ENCODE peak calls at places on chromosomes 1 and 21, in five cellular contexts. M is HepG2, W is K562, G is SK-N-SH, T is GM12878. L is an unnamed sample.

GRCh38 chr1:77430966-77431735 is 149.3 kb downstream of the AK5 start:
- DNase-seq in M (no peak), W (no peak), G (no peak), T (no peak), L (peak; percentile 13)

GRCh38 chr1:161305872-161306519 is 3.8 kb downstream of the MPZ start:
- DNase-seq in M (peak; percentile 47), W (peak; percentile 96), G (peak; percentile 91), T (peak; percentile 65), L (peak; percentile 99)

GRCh38 chr1:18352640-18353245 is 128.0 kb upstream of the KLHDC7A start:
- DNase-seq in M (no peak), W (no peak), G (no peak), T (no peak), L (no peak)

GRCh38 chr1:1341549-1342021 is 7.6 kb downstream of the DVL1 start:
- DNase-seq in M (no peak), W (no peak), G (no peak), T (no peak), L (no peak)

GRCh38 chr1:223631367-223631977 is 34.0 kb downstream of the CAPN8 start:
- DNase-seq in M (no peak), W (no peak), G (no peak), T (no peak), L (no peak)

GRCh38 chr1:94741956-94742355 is 78.2 kb upstream of the SLC44A3 start:
- DNase-seq in M (no peak), W (no peak), G (no peak), T (no peak), L (no peak)

GRCh38 chr1:204155881-204156280 is 4.0 kb upstream of the ETNK2 start:
- DNase-seq in M (no peak), W (no peak), G (no peak), T (no peak), L (no peak)

GRCh38 chr1:15420853-15421465 is 11.3 kb downstream of the EFHD2 start:
- DNase-seq in M (peak; percentile 77), W (peak; percentile 47), G (no peak), T (no peak), L (no peak)

GRCh38 chr1:234967121-234967520 is 161.5 kb downstream of the TOMM20 start:
- DNase-seq in M (no peak), W (no peak), G (no peak), T (no peak), L (no peak)

GRCh38 chr1:163197022-163197421 is 5.7 kb downstream of the RGS5 start:
- DNase-seq in M (no peak), W (no peak), G (no peak), T (no peak), L (no peak)

GRCh38 chr1:25246600-25247023 is 642 bp downstream of the RSRP1 start:
- DNase-seq in M (no peak), W (peak; percentile 29), G (peak; percentile 28), T (no peak), L (no peak)

GRCh38 chr1:152941037-152941700 is 5.8 kb upstream of the SPRR5 start:
- DNase-seq in M (no peak), W (no peak), G (no peak), T (no peak), L (no peak)

GRCh38 chr1:168470821-168471473 is 72.8 kb downstream of the XCL2 start:
- DNase-seq in M (peak; percentile 56), W (peak; percentile 19), G (no peak), T (no peak), L (no peak)

GRCh38 chr1:157994704-157995540 is 1.5 kb downstream of the KIRREL1 start:
- DNase-seq in M (no peak), W (no peak), G (no peak), T (no peak), L (no peak)

DNA sequence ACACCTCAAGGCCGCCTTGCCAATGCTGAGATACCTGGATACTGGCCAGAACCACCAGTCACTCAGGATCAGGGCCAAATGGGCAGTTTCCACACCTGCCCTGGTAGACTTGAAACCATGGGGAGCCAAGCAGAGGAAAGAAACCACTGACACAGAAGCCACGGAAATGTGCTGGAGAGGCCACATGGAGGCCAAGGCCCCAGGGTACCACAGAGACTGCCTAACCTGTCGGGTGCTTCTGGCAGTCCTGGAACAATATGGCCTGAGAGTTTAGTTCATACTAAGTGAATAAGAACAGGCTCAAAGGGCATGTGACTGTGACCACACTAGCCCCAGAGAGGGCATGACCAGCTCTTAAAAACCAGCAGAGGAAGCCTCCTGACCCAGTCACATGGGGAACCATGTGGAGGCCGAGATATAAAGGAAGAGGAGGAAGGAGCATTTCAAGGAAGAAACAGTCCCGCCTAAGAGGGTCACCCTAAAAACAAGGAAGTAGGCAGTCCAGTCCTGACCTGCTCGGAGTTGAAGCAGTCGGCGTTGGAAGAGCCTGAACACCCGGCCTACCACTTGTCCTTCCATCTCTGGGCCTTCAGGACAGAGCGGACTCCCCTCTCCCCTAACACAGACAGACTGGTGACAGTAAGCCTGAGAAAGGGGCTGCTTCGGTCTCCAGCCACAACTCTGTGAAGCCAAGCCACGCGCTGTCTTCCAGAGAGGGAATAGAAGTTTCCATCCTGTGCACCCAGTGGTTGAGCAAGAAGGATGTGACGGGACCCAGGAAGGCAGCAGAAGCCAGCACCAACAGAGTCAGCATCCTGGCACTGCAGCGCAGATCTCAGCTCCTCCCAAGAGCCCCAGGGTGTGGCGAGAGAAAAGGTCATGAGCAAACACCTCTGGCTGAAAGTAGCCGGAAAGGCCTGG is at the start of gene DENND2D:
- DNase-seq in M (no peak), W (no peak), G (no peak), T (peak; percentile 92), L (peak; percentile 81)
- TF ChIP-seq GABPA in M (no peak), W (no peak), G (no peak), T (no peak), L (no peak)

GRCh38 chr1:226762988-226763740 is 24.1 kb upstream of the ITPKB start:
- DNase-seq in M (no peak), W (no peak), G (no peak), T (no peak), L (no peak)
- H3K4me3 ChIP-seq in M (no peak overlapping the region), W (no peak overlapping the region), G (no peak overlapping the region), T (no peak overlapping the region), L (no peak overlapping the region)

GRCh38 chr21:46635324-46636180 is at the start of gene PRMT2:
- DNase-seq in M (peak; percentile 93), W (peak; percentile 100), G (peak; percentile 100), T (peak; percentile 86), L (peak; percentile 97)
- TF ChIP-seq POLR2AphosphoS5 in M (peak; percentile 90), W (peak; percentile 94), G (peak; percentile 75), T (peak; percentile 93), L (peak; percentile 91)

GRCh38 chr1:47333922-47334764 is 553 bp downstream of the CMPK1 start:
- DNase-seq in M (peak; percentile 58), W (peak; percentile 86), G (peak; percentile 92), T (no peak), L (peak; percentile 41)

GRCh38 chr1:47334765-47335435 is 1.3 kb downstream of the CMPK1 start:
- DNase-seq in M (peak; percentile 82), W (no peak), G (no peak), T (peak; percentile 36), L (no peak)

GRCh38 chr1:47331875-47332274 is 1.7 kb upstream of the CMPK1 start:
- DNase-seq in M (no peak), W (no peak), G (no peak), T (no peak), L (no peak)

GRCh38 chr1:47332779-47333577 is 612 bp upstream of the CMPK1 start:
- DNase-seq in M (no peak), W (no peak), G (no peak), T (no peak), L (no peak)

GRCh38 chr1:47333578-47333921 is at the start of gene CMPK1:
- DNase-seq in M (peak; percentile 73), W (peak; percentile 92), G (peak; percentile 92), T (peak; percentile 55), L (peak; percentile 75)
- TF ChIP-seq GABPA in M (peak; percentile 50), W (peak; percentile 77), G (peak; percentile 49), T (no peak), L (no peak)

GRCh38 chr1:156438278-156438987 is 62.1 kb downstream of the MEF2D start:
- DNase-seq in M (no peak), W (no peak), G (no peak), T (no peak), L (no peak)

GRCh38 chr1:156435551-156436318 is 64.8 kb downstream of the MEF2D start:
- DNase-seq in M (no peak), W (no peak), G (peak; percentile 86), T (no peak), L (no peak)

GRCh38 chr1:156436319-156437043 is 64.1 kb downstream of the MEF2D start:
- DNase-seq in M (no peak), W (no peak), G (no peak), T (no peak), L (no peak)

GRCh38 chr1:156437465-156437864 is 63.1 kb downstream of the MEF2D start:
- DNase-seq in M (no peak), W (no peak), G (no peak), T (no peak), L (no peak)

GRCh38 chr1:156437054-156437453 is 63.5 kb downstream of the MEF2D start:
- DNase-seq in M (no peak), W (no peak), G (no peak), T (no peak), L (no peak)
- H3K4me3 ChIP-seq in M (no peak overlapping the region), W (no peak overlapping the region), G (no peak overlapping the region), T (no peak overlapping the region), L (no peak overlapping the region)